ENCODE peak calls at places on chromosomes 16 and 17, in four cellular contexts. F is Panc1, X is HepG2, P is heart left ventricle. H is an unnamed sample. For H3K4me1, the result is how much of the 10 kb centered on the place peaks cover.

GRCh38 chr17:40809721-40810421 is 10.1 kb upstream of the KRT28 start:
- ATAC-seq in P (peak), X (no peak), F (no peak), H (no peak)

GRCh38 chr17:15511142-15511541 is 43.7 kb upstream of the CDRT4 start:
- ATAC-seq in P (no peak), X (no peak), F (no peak), H (no peak)

GRCh38 chr16:50626868-50627267 is 54.2 kb downstream of the SNX20 start:
- ATAC-seq in P (no peak), F (no peak), X (no peak), H (no peak)

GRCh38 chr17:7626956-7627249 is 718 bp downstream of the SAT2 start:
- ATAC-seq in F (peak), P (no peak), X (no peak), H (no peak)

GRCh38 chr17:77645441-77646430 is 312.8 kb upstream of the TNRC6C start:
- ATAC-seq in P (no peak), X (no peak), F (no peak), H (no peak)

GRCh38 chr17:80455328-80455710 is 21.1 kb downstream of the NPTX1 start:
- ATAC-seq in X (peak), F (peak), P (peak), H (peak)

GRCh38 chr16:67278773-67279295 is 498 bp upstream of the PLEKHG4 start:
- ATAC-seq in P (no peak), X (peak), F (peak), H (peak)

GRCh38 chr17:8041249-8041928 is 2.5 kb downstream of the ALOX15B start:
- ATAC-seq in F (peak), P (peak), X (peak), H (peak)

GRCh38 chr17:80796430-80796861 is 195.2 kb upstream of the CHMP6 start:
- ATAC-seq in P (no peak), F (no peak), X (no peak), H (no peak)

GRCh38 chr17:62888148-62888547 is 77.9 kb upstream of the TANC2 start:
- ATAC-seq in X (no peak), F (peak), P (no peak), H (no peak)

GRCh38 chr17:61230972-61231820 is 168.4 kb upstream of the TBX2 start:
- ATAC-seq in P (no peak), F (no peak), X (no peak), H (no peak)

GRCh38 chr16:68235105-68235881 is 634 bp downstream of the ESRP2 start:
- ATAC-seq in F (peak), P (no peak), X (peak), H (no peak)

GRCh38 chr17:57284583-57284982 is 28.3 kb downstream of the MSI2 start:
- ATAC-seq in P (no peak), X (peak), F (no peak), H (no peak)

GRCh38 chr16:1918890-1919679 is 870 bp upstream of the HS3ST6 start:
- ATAC-seq in F (peak), X (peak), P (no peak), H (no peak)

GRCh38 chr17:78130439-78131101 is at the start of gene TMC8:
- ATAC-seq in F (no peak), X (peak), P (no peak), H (no peak)

GRCh38 chr17:74840989-74841666 is 18.6 kb downstream of the GRIN2C start:
- ATAC-seq in P (no peak), F (no peak), X (no peak), H (peak)

GRCh38 chr17:39391448-39391847 is 10.0 kb downstream of the FBXL20 start:
- ATAC-seq in X (no peak), P (no peak), F (no peak), H (no peak)

GRCh38 chr17:1485748-1486376 is 6.6 kb downstream of the MYO1C start:
- ATAC-seq in F (peak), P (no peak), X (peak), H (peak)

GRCh38 chr17:49455226-49455968 is 39.7 kb upstream of the NGFR start:
- ATAC-seq in P (no peak), F (no peak), X (no peak), H (no peak)

GRCh38 chr17:49456172-49456965 is 38.7 kb upstream of the NGFR start:
- ATAC-seq in P (no peak), F (no peak), X (no peak), H (no peak)

GRCh38 chr17:49450735-49451134 is 36.1 kb upstream of the PHB1 start:
- ATAC-seq in X (no peak), F (no peak), P (no peak), H (no peak)

GRCh38 chr17:49452173-49452572 is 37.5 kb upstream of the PHB1 start:
- ATAC-seq in X (no peak), P (no peak), F (no peak), H (no peak)

GRCh38 chr17:49454050-49454449 is 39.4 kb upstream of the PHB1 start:
- ATAC-seq in X (peak), F (peak), P (no peak), H (no peak)
- H3K4me1 ChIP-seq in X (under half), F (under half), P (under half), H (under half)

DNA sequence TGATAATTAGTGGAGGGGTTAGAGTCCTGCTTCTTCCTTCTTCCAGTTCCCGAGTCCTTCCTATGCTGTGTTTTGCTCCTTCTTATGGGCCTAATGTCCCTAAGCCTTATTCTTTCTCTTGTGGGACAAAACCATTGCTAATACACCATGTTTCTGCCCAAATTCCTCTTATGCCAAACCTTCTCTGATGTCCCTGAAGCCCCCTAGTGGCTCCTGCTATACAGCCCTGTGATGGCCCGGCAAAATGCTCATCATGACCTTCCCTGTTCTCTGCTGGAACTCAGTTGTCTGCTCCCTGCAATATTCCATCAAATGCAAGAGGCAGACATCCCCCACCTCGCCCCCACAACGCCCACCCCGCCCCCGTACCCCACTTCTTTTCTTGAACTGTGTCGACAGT is 171.6 kb downstream of the CDH11 start:
- ATAC-seq in P (no peak), F (no peak), X (peak), H (no peak)
- TF ChIP-seq CTCF in P (no peak), F (peak), X (no peak), H (no peak)

DNA sequence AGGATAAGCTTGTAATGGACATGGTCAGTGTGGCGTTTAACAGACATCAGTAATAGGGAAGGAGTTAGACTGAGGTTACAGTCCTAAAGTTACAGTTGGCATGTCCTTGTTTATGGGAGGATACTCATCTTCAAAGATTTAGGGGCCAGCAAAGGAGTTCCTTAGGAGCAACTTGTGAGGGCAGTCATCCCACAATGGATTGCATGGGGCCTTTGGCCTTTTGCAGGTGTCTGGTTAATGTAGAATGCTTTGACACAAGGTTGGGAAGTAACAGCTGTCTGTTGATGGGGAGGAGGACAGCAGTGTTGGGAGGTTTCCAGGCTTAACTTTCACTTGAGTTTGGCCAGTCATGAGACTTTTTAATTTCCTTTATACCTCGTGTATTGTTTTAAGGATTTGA is 2.2 kb downstream of the NUBP1 start:
- ATAC-seq in F (no peak), P (no peak), X (no peak), H (no peak)
- H3K4me1 ChIP-seq in F (under half), P (under half), X (under half), H (under half)

DNA sequence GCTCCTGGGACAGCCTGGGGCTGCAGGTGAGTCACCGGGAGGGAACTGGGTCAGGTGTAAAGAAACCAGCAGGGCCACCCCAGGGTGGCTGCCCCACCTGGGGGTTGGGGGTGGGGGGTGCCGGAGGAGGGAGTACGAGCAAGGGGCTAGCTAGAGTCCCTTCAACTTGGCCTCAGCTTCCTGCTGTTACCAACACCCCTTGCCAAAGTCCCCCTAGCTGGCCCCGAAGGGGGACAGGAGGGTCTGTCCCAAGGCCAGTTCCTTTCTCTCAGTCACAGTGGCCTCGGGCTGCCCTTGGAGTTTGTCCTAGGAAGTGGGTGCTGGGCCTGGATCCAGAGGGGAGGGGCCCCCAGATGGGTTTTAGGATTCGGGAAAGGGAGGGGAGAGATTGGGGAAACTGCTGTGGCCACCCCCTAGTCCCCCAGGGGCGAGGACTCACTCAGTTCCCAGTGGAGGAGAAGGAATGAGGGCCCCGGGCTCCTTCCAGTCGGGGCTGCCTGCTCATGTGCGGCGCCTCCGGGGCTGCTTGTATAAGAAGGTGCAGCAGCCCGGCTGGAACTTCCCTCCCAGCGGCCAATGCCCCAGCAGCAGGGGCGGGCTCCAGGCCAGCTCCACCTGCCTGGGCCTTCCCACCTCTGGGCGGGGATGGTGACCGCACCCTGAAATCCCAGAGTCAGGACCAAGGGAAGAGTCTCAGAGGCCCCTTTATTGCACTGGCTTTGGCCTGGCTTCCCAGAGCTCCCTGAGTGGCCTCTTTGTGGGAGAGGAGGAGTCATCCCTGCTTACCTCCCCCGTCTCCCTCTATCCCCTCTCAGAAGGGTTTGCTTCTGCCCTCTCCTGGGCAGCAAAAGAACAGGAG is 7.3 kb downstream of the ARHGAP27 start:
- ATAC-seq in X (peak), P (peak), F (peak), H (no peak)
- TF ChIP-seq CTCF in X (peak), P (no peak), F (peak), H (no peak)

DNA sequence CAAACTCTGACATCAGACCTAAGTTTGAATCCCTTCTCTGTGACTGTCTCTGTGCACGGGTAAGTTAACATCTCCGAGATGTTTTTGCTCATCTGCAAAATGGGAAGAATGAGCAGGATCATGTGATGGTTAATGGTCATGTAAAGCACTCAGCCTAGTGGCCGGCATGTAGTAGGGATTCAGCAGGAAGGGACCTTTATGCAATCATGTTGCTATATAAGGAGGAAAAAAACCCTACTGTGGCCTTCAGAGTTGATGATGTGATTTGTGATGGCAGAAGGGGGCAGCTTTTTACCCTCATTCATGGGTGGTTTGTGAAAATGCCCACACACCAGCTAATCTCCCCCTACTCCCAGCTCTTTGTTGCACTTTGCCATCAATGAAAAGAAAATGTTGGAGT is 24.1 kb downstream of the CLEC16A start:
- ATAC-seq in P (no peak), F (no peak), X (no peak), H (no peak)
- H3K4me1 ChIP-seq in P (under half), F (under half), X (under half), H (under half)

DNA sequence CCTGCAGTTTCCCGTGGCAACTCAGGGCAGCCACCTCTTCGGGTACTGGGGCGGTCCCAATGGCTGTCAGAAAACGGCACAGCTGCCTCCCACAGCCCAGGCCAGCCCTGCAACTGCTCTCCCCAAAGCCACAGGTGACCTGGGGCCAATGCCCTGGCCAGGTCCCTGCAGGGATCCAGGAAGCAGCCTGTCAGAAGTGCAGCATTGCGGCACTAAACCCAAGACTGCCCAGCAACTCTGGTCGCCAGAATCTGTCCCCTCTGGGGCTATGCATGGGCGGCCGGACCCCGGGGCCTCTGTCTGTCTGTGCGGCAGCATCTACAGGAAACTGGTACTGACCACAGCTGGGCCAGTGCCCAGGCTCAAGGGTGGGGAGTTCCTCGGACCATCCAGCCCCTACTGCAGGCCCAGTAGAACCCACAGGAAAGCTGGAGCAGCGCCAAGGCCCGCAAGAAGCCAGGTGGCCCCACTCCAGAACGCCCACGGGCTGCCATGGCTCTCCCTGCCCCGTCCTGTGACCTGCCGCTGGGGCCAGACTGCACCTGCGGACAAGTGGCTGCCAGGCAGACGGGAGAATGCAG is 5.5 kb downstream of the CYBC1 start:
- ATAC-seq in P (no peak), X (no peak), F (no peak), H (peak)
- TF ChIP-seq CTCF in P (no peak), X (no peak), F (no peak), H (no peak)

DNA sequence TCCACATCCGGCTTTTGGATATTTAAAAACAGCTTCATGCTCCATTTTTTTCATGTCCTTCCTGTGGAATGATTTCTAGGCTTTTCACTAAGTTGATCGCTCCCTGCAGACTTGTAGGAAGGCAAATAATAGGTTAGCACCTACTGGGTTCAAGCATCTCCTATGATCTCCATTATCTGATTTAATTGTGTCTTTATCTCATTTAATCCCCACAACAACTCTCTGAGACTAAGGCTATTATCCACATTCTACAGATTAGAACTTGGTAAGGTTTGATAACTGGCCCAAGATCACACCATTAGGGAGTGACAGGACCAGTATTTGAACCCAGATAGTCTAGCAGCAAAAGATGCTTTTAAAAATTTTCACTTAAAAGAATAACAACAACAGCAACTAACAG is 46.2 kb upstream of the HOXB9 start:
- ATAC-seq in X (no peak), P (no peak), F (no peak), H (no peak)
- H3K4me1 ChIP-seq in X (under half), P (under half), F (under half), H (under half)

DNA sequence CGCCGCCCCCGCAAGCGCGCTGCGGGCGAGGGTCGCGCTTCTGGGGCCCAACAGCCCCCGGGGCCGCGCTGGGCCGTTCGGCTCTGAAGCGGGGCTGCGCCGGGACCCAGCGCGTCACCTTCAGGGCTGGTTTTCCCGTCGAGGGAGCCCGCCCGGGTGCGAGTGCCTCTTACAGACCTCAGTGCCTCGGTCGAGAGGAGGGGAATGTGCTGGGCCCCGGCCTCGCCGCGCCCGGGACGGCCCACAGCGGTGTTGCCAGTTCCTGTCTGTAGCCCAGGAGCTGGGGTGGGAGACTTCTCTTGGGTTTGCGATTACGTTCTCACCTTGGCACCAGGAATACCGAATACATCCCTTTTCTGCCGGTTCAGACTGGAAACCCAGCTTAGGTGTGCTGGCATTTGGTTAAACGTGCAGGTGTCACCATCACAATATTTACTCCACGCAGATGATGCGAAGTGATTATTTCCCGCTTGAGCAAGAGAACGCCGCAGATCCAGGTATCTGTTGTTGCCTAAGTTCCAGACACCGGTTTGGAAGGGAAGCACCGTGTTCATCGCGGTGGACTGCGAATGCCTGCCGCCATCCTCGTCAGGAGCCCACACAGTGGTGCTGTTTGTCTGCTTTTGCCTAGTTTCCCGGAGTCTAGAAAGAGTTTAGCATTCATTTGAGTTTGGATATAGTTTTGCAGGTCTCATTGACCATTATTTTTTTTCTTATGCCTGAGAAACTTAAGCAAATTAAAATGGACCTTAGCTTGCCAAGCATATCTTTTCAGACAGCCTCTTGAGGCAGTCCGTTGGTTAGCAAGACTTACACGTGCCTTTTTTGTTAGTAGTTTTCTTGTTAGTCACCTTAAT is 915 bp downstream of the MAP1LC3B start:
- ATAC-seq in P (no peak), F (peak), X (peak), H (no peak)
- TF ChIP-seq CTCF in P (peak), F (no peak), X (peak), H (peak)

DNA sequence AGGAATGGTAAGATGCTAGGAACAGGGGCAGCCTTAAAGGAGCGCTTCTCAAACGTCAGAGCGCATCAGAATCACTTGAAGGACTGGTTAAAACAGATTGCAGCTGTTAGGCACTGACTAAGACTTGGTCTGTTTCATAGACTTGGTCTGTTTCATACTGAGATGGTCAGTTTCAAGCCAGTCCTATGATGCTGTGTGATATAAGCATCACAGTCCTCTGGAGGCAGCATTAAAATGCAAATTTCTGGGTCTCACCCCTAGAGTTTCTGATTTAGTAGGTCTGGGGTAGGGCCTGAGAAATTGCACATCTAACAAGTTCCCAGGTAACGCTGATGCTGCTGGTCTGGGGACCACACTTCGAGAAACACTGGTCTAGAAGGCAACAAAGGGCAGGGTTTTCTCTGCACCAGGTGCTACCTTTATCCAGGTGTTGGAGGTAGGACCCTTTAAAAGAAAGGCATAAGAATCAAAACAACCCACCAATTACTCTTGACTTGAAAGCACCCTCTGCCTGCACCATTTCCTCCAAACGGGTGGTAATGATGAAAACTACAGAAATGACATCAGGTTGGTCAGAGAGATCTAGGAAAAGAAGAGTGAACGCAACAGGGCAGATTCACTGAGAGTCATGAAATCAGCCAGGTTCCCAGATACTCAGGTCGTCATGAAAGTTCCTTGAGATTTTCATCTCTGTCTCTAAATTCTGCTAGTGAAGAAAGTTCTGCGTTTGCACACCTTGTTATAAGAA is 95.1 kb upstream of the RCVRN start:
- ATAC-seq in X (no peak), F (no peak), P (no peak), H (no peak)
- H3K4me1 ChIP-seq in X (under half), F (under half), P (under half), H (under half)

H was measured in gastroesophageal sphincter.